ENCODE peak calls at places on chromosomes 11 and 22, in nine cellular contexts. C, P, A, W, N, L, V, O and Z are unnamed samples.

GRCh38 chr11:75853971-75854370 is 39.0 kb downstream of the UVRAG start:
- DNase-seq in C (no peak), P (no peak), A (peak; percentile 78), W (no peak), N (no peak), L (no peak), V (no peak), O (no peak), Z (no peak)

GRCh38 chr22:40422558-40423245 is 52.3 kb downstream of the SGSM3 start:
- DNase-seq in C (no peak), P (no peak), A (no peak), W (no peak), N (no peak), L (no peak), V (no peak), O (no peak), Z (no peak)

GRCh38 chr11:64400096-64400495 is 41.1 kb downstream of the RPS6KA4 start:
- DNase-seq in C (no peak), P (no peak), A (peak; percentile 65), W (no peak), N (no peak), L (no peak), V (no peak), O (no peak), Z (no peak)

GRCh38 chr22:46069518-46070214 is 80.7 kb upstream of the PPARA start:
- DNase-seq in C (peak; percentile 19), P (no peak), A (peak; percentile 98), W (peak; percentile 90), N (peak; percentile 81), L (no peak), V (peak; percentile 80), O (no peak), Z (peak; percentile 93)

GRCh38 chr11:17014774-17015638 is 792 bp upstream of the PLEKHA7 start:
- DNase-seq in C (no peak), P (peak; percentile 62), A (peak; percentile 72), W (peak; percentile 49), N (peak; percentile 8), L (no peak), V (peak; percentile 40), O (peak; percentile 83), Z (peak; percentile 68)

GRCh38 chr11:83852775-83853442 is 566.7 kb upstream of the CCDC90B start:
- DNase-seq in C (no peak), P (no peak), A (no peak), W (no peak), N (no peak), L (no peak), V (no peak), O (no peak), Z (no peak)

GRCh38 chr22:32994046-32994827 is 63.9 kb downstream of the SYN3 start:
- DNase-seq in C (no peak), P (no peak), A (no peak), W (peak; percentile 38), N (no peak), L (no peak), V (no peak), O (peak; percentile 29), Z (no peak)

GRCh38 chr11:45287316-45287903 is 1.3 kb upstream of the SYT13 start:
- DNase-seq in C (no peak), P (no peak), A (no peak), W (no peak), N (no peak), L (no peak), V (no peak), O (no peak), Z (no peak)

GRCh38 chr11:74720596-74721478 is 10.4 kb downstream of the CHRDL2 start:
- DNase-seq in C (no peak), P (no peak), A (no peak), W (no peak), N (no peak), L (no peak), V (no peak), O (peak; percentile 15), Z (no peak)

GRCh38 chr11:35073691-35074382 is 65.1 kb upstream of the CD44 start:
- DNase-seq in C (no peak), P (no peak), A (no peak), W (no peak), N (no peak), L (no peak), V (no peak), O (no peak), Z (no peak)

GRCh38 chr22:29716814-29717213 is 3.0 kb upstream of the CABP7 start:
- DNase-seq in C (no peak), P (no peak), A (peak; percentile 71), W (peak; percentile 63), N (no peak), L (no peak), V (no peak), O (peak; percentile 93), Z (no peak)

GRCh38 chr22:22993184-22993583 is 77.1 kb upstream of the GNAZ start:
- DNase-seq in C (no peak), P (no peak), A (no peak), W (no peak), N (no peak), L (no peak), V (no peak), O (no peak), Z (no peak)